ENCODE peak calls at places on chromosomes 13 and 19, in seven cellular contexts. B is cardiac muscle cell; U is NCI-H1105; E is CD4-positive, alpha-beta T cell; Y is AG04450; C is NCI-H1092 treated with DMSO at 0.1 percent for 48 hours; F is RPMI8226. Z is an unnamed sample.

GRCh38 chr19:10682397-10683063 is 18.7 kb upstream of the QTRT1 start:
- DNase-seq in B (no peak), U (no peak), E (no peak), Y (no peak), C (no peak), F (no peak), Z (no peak)

GRCh38 chr13:98825659-98826058 is 73.2 kb upstream of the SLC15A1 start:
- DNase-seq in B (peak), U (no peak), E (no peak), Y (no peak), C (no peak), F (no peak), Z (no peak)

GRCh38 chr19:21463449-21464105 is 41.8 kb upstream of the ZNF429 start:
- DNase-seq in B (peak), U (peak), E (no peak), Y (no peak), C (peak), F (no peak), Z (no peak)

GRCh38 chr19:43353606-43354304 is at the start of gene CD177:
- DNase-seq in B (no peak), U (no peak), E (no peak), Y (no peak), C (no peak), F (no peak), Z (no peak)

GRCh38 chr13:80408270-80408669 is 67.3 kb upstream of the SPRY2 start:
- DNase-seq in B (no peak), U (no peak), E (no peak), Y (no peak), C (no peak), F (no peak), Z (no peak)

GRCh38 chr19:14381689-14382474 is 638 bp downstream of the ADGRE5 start:
- DNase-seq in B (peak), U (no peak), E (peak), Y (no peak), C (no peak), F (peak), Z (peak)

GRCh38 chr13:106318941-106319411 is 216.5 kb downstream of the EFNB2 start:
- DNase-seq in B (peak), U (no peak), E (no peak), Y (peak), C (no peak), F (no peak), Z (no peak)

GRCh38 chr13:97724450-97724849 is 229.0 kb upstream of the IPO5 start:
- DNase-seq in B (peak), U (no peak), E (no peak), Y (no peak), C (no peak), F (no peak), Z (no peak)

GRCh38 chr13:108816381-108816780 is 187.0 kb downstream of the MYO16 start:
- DNase-seq in B (peak), U (no peak), E (no peak), Y (no peak), C (no peak), F (no peak), Z (no peak)

GRCh38 chr13:113367020-113367560 is 3.2 kb upstream of the GRTP1 start:
- DNase-seq in B (no peak), U (no peak), E (no peak), Y (no peak), C (no peak), F (no peak), Z (no peak)

GRCh38 chr19:574658-575526 is 2.5 kb downstream of the BSG start:
- DNase-seq in B (peak), U (no peak), E (no peak), Y (no peak), C (no peak), F (no peak), Z (no peak)

GRCh38 chr19:39402417-39403297 is 4.0 kb upstream of the ZFP36 start:
- DNase-seq in B (peak), U (peak), E (peak), Y (peak), C (peak), F (peak), Z (peak)

GRCh38 chr19:5799247-5800241 is 5.3 kb upstream of the NRTN start:
- DNase-seq in B (peak), U (peak), E (no peak), Y (no peak), C (peak), F (no peak), Z (no peak)

GRCh38 chr19:900302-901111 is 7.2 kb downstream of the RNU6-9 start:
- DNase-seq in B (no peak), U (no peak), E (no peak), Y (no peak), C (no peak), F (no peak), Z (no peak)

GRCh38 chr13:84605927-84606326 is 723.7 kb upstream of the SLITRK1 start:
- DNase-seq in B (no peak), U (no peak), E (no peak), Y (no peak), C (no peak), F (no peak), Z (no peak)

GRCh38 chr19:11767633-11768133 is 883 bp downstream of the ZNF441 start:
- DNase-seq in B (peak), U (peak), E (no peak), Y (no peak), C (no peak), F (peak), Z (no peak)

GRCh38 chr13:101429733-101430132 is 13.4 kb upstream of the NALCN start:
- DNase-seq in B (no peak), U (no peak), E (no peak), Y (no peak), C (no peak), F (no peak), Z (no peak)

GRCh38 chr13:113742000-113742441 is 17.0 kb upstream of the TMEM255B start:
- DNase-seq in B (peak), U (no peak), E (no peak), Y (no peak), C (peak), F (peak), Z (no peak)

Z was measured in central memory CD8-positive, alpha-beta T cell.